ENCODE peak calls at places on chromosomes 2 and 18, in six cellular contexts. U is HepG2, V is K562, H is HCT116, F is GM12878, M is H1. O is an unnamed sample.

GRCh38 chr2:58064136-58064535 is 17.5 kb downstream of the VRK2 start:
- DNase-seq in F (no peak), M (no peak), V (no peak), H (no peak), U (no peak), O (no peak)

GRCh38 chr2:238922435-238922834 is 74.5 kb downstream of the TWIST2 start:
- DNase-seq in V (no peak), F (no peak), H (no peak), U (no peak), M (no peak), O (no peak)

GRCh38 chr2:174138161-174138560 is 110.2 kb downstream of the OLA1 start:
- DNase-seq in V (no peak), U (peak), M (no peak), H (no peak), F (no peak), O (no peak)

GRCh38 chr2:241092677-241093076 is 9.4 kb downstream of the MTERF4 start:
- DNase-seq in V (no peak), U (no peak), F (no peak), M (no peak), H (no peak), O (no peak)

GRCh38 chr2:31335921-31336570 is 78.5 kb downstream of the XDH start:
- DNase-seq in V (no peak), M (peak), H (no peak), F (no peak), U (no peak), O (no peak)

GRCh38 chr18:44819944-44820510 is 139.3 kb downstream of the SETBP1 start:
- DNase-seq in H (no peak), F (no peak), U (no peak), V (no peak), M (no peak), O (no peak)

GRCh38 chr2:19178175-19178574 is 180.2 kb downstream of the OSR1 start:
- DNase-seq in U (no peak), V (no peak), H (no peak), M (no peak), F (no peak), O (no peak)

GRCh38 chr2:203817147-203817546 is 50.4 kb upstream of the CTLA4 start:
- DNase-seq in H (no peak), U (no peak), F (no peak), M (no peak), V (no peak), O (no peak)

GRCh38 chr2:29114841-29115609 is at the start of gene CLIP4:
- DNase-seq in H (no peak), V (no peak), M (peak), U (no peak), F (no peak), O (no peak)

GRCh38 chr2:219104107-219105050 is 43.7 kb upstream of the IHH start:
- DNase-seq in V (peak), U (peak), H (peak), M (no peak), F (no peak), O (peak)

GRCh38 chr2:98903064-98903355 is 33.0 kb downstream of the CRACDL start:
- DNase-seq in M (peak), H (no peak), F (no peak), U (no peak), V (no peak), O (no peak)

GRCh38 chr2:196601430-196602306 is 37.8 kb upstream of the CCDC150 start:
- DNase-seq in M (no peak), U (no peak), H (peak), F (no peak), V (peak), O (no peak)

GRCh38 chr18:73901589-73901988 is 246.0 kb downstream of the FBXO15 start:
- DNase-seq in U (no peak), F (no peak), H (no peak), V (no peak), M (no peak), O (no peak)

GRCh38 chr2:205683179-205683978 is 1.1 kb downstream of the NRP2 start:
- DNase-seq in H (no peak), V (no peak), U (no peak), F (no peak), M (peak), O (no peak)

GRCh38 chr2:198017068-198017467 is 212.7 kb downstream of the PLCL1 start:
- DNase-seq in U (no peak), F (no peak), V (no peak), H (no peak), M (no peak), O (no peak)

GRCh38 chr18:62128157-62128556 is 58.7 kb downstream of the PIGN start:
- DNase-seq in M (no peak), H (no peak), F (no peak), U (no peak), V (no peak), O (no peak)

GRCh38 chr18:70376914-70377258 is 88.0 kb downstream of the SOCS6 start:
- DNase-seq in V (no peak), M (no peak), U (peak), F (no peak), H (no peak), O (no peak)

GRCh38 chr2:111071480-111072143 is 49.1 kb upstream of the BCL2L11 start:
- DNase-seq in H (no peak), V (no peak), U (no peak), M (no peak), F (peak), O (no peak)

DNA sequence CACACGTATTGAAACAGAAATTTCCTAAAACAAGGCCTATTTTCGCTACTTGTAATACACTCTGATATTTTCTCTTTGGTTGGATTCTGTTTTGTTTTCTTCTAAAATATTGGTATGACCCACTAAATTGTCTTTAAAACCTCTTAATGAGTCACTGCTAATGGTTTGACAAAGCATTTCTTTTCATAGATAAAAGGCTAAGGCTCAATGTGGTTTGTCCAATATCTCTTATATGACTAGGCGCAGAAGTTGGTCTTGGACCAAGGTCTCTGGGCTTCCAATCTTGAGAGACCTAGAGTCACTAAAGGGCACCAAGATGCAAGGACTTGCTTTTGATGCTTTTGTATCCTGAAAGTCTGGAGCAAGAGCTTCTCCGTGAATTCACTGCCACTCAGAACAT is 498.2 kb upstream of the TCF4 start:
- DNase-seq in U (no peak), V (no peak), M (no peak), H (no peak), F (no peak), O (no peak)
- TF ChIP-seq ZNF274 in U (no peak), V (no peak), M (no peak), H (no peak), F (no peak), O (no peak)

DNA sequence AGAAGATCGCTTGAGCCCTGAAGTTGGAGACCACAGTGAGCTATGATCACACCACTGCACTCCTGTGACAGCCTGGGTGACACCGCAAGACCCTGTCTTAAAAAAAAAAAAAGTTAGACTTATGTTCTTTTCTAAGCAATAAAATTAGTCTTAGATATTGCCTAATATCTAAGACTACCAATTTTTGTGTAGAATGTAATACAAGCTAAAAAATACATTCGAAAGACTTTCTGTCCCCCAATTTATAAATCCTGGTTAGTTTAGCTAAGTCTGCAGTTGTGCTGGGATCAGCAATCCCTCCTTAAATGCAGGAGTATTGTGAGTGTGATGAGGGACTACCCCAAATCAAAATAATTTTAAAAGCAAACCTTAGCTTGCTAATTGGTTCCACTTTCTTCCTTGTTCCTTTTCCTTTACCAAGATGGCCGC is 358 bp upstream of the STAMBP start:
- DNase-seq in U (no peak), M (no peak), H (no peak), F (no peak), V (no peak), O (no peak)
- H3K9ac ChIP-seq in U (peak), M (no peak), H (peak), F (peak), V (peak), O (no peak)

GRCh38 chr18:2692508-2692907 is 37.0 kb downstream of the SMCHD1 start:
- DNase-seq in V (no peak), H (no peak), F (no peak), M (no peak), U (no peak), O (no peak)

GRCh38 chr18:2686349-2686968 is 30.9 kb downstream of the SMCHD1 start:
- DNase-seq in F (no peak), M (no peak), V (no peak), U (no peak), H (no peak), O (no peak)

GRCh38 chr18:2681993-2682603 is 26.6 kb downstream of the SMCHD1 start:
- DNase-seq in M (no peak), U (no peak), F (no peak), H (no peak), V (no peak), O (no peak)

GRCh38 chr18:2683055-2683454 is 27.5 kb downstream of the SMCHD1 start:
- DNase-seq in U (no peak), V (no peak), F (no peak), M (no peak), H (no peak), O (no peak)

DNA sequence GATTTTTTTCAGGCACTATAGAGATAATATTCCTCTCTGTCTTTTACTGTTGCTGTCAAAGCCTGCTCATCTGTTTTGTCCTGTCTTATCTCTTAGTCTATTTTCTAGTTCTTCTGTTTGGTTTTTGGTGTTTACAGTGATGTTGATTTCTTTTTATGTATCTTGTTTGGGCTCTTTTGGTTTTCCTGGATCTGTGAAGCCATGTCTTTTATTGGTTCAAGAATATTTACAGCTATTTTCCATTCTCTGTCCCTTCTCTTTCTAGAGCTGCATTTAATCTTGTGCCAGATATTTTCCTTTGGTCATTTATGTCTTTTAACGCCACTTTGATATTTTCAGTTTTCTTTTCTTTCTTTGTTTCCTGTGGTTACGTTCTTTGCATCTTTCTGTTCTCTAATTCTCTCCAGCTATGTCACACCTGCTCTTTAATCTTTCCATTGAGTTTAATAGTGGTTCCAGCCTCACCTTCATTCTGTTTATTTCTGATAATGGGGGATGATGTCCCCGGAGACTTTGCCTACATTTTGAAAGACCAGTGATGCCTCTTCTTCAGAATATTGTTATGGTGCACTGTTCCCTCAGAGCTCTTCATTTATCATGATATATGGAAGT is 32.0 kb downstream of the SMCHD1 start:
- DNase-seq in M (no peak), V (no peak), F (peak), H (no peak), U (no peak), O (no peak)
- TF ChIP-seq YY1 in M (no peak), V (no peak), F (no peak), H (no peak), U (no peak), O (no peak)

DNA sequence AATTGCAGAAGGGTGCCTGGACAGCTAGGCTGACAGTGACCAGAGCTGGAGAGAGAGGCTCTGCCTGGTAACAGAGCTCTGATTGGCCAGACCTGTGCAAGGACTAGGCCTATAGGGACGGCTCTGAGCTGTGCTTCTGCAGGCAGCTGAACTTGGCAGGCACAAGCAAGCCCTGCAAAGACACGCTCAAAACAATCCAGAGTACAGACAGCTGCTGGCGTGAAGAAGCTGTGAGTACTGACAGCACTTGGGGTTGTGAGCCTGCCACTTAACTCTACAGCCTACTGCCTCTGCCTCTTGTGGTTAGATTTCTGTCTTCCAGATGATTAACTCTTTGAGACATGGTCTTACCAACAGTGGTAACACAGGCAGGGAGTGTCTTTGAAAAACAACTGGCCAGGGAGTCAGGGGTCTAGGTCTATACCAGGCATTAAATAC is 568.6 kb downstream of the TNS1 start:
- DNase-seq in V (peak), U (peak), M (peak), F (peak), H (peak), O (peak)
- TF ChIP-seq ZNF274 in V (no peak), U (no peak), M (no peak), F (no peak), H (no peak), O (no peak)

GRCh38 chr2:30235008-30235655 is 3.8 kb downstream of the LBH start:
- DNase-seq in F (no peak), H (no peak), V (no peak), U (no peak), M (no peak), O (no peak)

GRCh38 chr2:30237346-30238142 is 6.2 kb downstream of the LBH start:
- DNase-seq in U (no peak), M (no peak), F (no peak), V (no peak), H (no peak), O (no peak)

GRCh38 chr2:30234180-30234971 is 3.0 kb downstream of the LBH start:
- DNase-seq in M (no peak), U (peak), H (no peak), F (no peak), V (no peak), O (no peak)

GRCh38 chr2:30236591-30237245 is 5.4 kb downstream of the LBH start:
- DNase-seq in U (no peak), H (no peak), F (no peak), M (no peak), V (no peak), O (no peak)

DNA sequence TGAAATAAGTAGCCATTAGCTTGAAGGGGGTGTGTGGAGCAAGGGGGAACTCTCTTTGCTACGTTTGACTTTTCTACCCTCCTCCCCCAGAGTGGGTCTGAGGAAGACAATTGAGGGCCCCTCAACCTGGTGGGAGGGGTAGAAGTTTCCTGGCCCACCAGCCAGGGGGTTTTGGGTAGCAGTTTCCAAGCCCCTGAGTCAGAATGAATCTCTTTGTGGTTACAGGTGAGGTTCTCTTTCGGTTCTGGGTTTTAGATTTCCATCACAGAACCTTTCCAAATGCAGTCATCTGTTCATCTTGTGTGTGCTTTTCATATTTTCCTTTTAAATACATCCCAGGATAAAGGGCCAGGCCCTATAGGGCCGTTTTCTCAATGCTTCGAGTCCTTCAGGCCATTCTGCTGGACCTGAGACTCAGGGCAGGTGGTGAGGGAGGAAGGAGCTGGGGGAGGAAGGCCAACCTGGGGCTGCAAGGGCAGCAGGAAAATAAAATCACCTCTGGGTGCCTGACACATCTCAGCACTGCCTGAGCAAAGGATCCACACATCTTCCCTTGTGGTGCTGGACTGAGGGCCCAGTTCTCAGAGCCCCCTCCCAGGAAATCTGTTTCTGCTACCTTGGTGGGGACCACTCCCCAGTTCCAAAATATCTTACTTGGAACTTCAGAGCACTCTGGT is 4.7 kb downstream of the LBH start:
- DNase-seq in U (no peak), H (no peak), V (no peak), F (no peak), M (no peak), O (no peak)
- H3K9ac ChIP-seq in U (no peak), H (no peak), V (no peak), F (no peak), M (no peak), O (no peak)

GRCh38 chr2:43193996-43194869 is 32.2 kb downstream of the ZFP36L2 start:
- DNase-seq in H (no peak), M (no peak), V (no peak), F (peak), U (peak), O (no peak)
- TF ChIP-seq YY1 in H (no peak), M (no peak), V (no peak), F (no peak), U (peak), O (no peak)

GRCh38 chr2:201234167-201235139 is 25.9 kb upstream of the CASP8 start:
- DNase-seq in F (no peak), M (peak), H (no peak), U (no peak), V (no peak), O (no peak)
- TF ChIP-seq ZNF274 in F (no peak), M (no peak), H (no peak), U (no peak), V (no peak), O (no peak)

GRCh38 chr2:230864122-230864604 is 579 bp upstream of the ITM2C start:
- DNase-seq in M (no peak), V (no peak), H (no peak), U (no peak), F (no peak), O (no peak)
- H3K9ac ChIP-seq in M (peak), V (peak), H (peak), U (peak), F (peak), O (peak)

GRCh38 chr18:47752796-47753645 is 177.4 kb downstream of the SMAD2 start:
- DNase-seq in U (no peak), H (no peak), V (no peak), M (peak), F (no peak), O (no peak)

GRCh38 chr18:47755102-47755456 is 175.4 kb downstream of the SMAD2 start:
- DNase-seq in H (no peak), V (no peak), F (no peak), M (peak), U (no peak), O (no peak)

GRCh38 chr18:47756364-47757016 is 174.0 kb downstream of the SMAD2 start:
- DNase-seq in V (peak), M (peak), U (peak), H (peak), F (no peak), O (peak)

GRCh38 chr18:47758000-47758399 is 172.5 kb downstream of the SMAD2 start:
- DNase-seq in M (no peak), H (no peak), V (no peak), F (no peak), U (no peak), O (no peak)

GRCh38 chr18:47754311-47755101 is 176.0 kb downstream of the SMAD2 start:
- DNase-seq in V (peak), F (no peak), U (peak), H (peak), M (peak), O (peak)
- TF ChIP-seq YY1 in V (peak), F (peak), U (no peak), H (peak), M (peak), O (no peak)

O was measured in NT2/D1.